ENCODE peak calls at places on chromosomes 1 and 21, in seven cellular contexts. D, W, Z, F, U, C and A are unnamed samples.

GRCh38 chr1:164310166-164310565 is 248.8 kb upstream of the PBX1 start:
- DNase-seq in D (no peak), W (no peak), Z (no peak), F (no peak), U (no peak), C (peak; percentile 71), A (no peak)

GRCh38 chr1:18603212-18603852 is 27.3 kb upstream of the PAX7 start:
- DNase-seq in D (no peak), W (no peak), Z (no peak), F (no peak), U (no peak), C (no peak), A (no peak)

GRCh38 chr1:2523191-2523890 is 3.1 kb downstream of the PANK4 start:
- DNase-seq in D (peak; percentile 24), W (no peak), Z (no peak), F (no peak), U (no peak), C (no peak), A (no peak)

GRCh38 chr21:37324558-37324957 is 42.0 kb upstream of the DYRK1A start:
- DNase-seq in D (no peak), W (no peak), Z (no peak), F (no peak), U (no peak), C (no peak), A (no peak)

GRCh38 chr1:226940806-226941067 is 643 bp downstream of the COQ8A start:
- DNase-seq in D (no peak), W (no peak), Z (no peak), F (no peak), U (no peak), C (no peak), A (no peak)

GRCh38 chr1:64550505-64550904 is 80.6 kb downstream of the CACHD1 start:
- DNase-seq in D (peak; percentile 30), W (no peak), Z (no peak), F (no peak), U (no peak), C (no peak), A (no peak)

GRCh38 chr1:209048961-209049669 is 534.4 kb upstream of the CAMK1G start:
- DNase-seq in D (no peak), W (no peak), Z (no peak), F (no peak), U (no peak), C (no peak), A (no peak)

GRCh38 chr1:8412183-8412831 is 94.4 kb downstream of the SLC45A1 start:
- DNase-seq in D (no peak), W (no peak), Z (peak; percentile 53), F (no peak), U (no peak), C (peak; percentile 93), A (peak; percentile 56)

GRCh38 chr1:39087109-39087834 is 61.1 kb downstream of the NDUFS5 start:
- DNase-seq in D (no peak), W (no peak), Z (peak; percentile 68), F (no peak), U (no peak), C (peak; percentile 74), A (no peak)

GRCh38 chr1:98059616-98060015 is 138.8 kb upstream of the DPYD start:
- DNase-seq in D (no peak), W (no peak), Z (no peak), F (no peak), U (no peak), C (peak; percentile 26), A (no peak)

GRCh38 chr1:179025975-179026812 is 500 bp downstream of the FAM20B start:
- DNase-seq in D (peak; percentile 76), W (peak; percentile 39), Z (peak; percentile 61), F (peak; percentile 82), U (peak; percentile 90), C (peak; percentile 33), A (peak; percentile 92)

GRCh38 chr1:62356257-62356835 is 37.1 kb upstream of the KANK4 start:
- DNase-seq in D (no peak), W (peak; percentile 19), Z (no peak), F (no peak), U (no peak), C (peak; percentile 74), A (no peak)

GRCh38 chr1:59967141-59967697 is 40.6 kb upstream of the CYP2J2 start:
- DNase-seq in D (no peak), W (no peak), Z (no peak), F (no peak), U (no peak), C (no peak), A (no peak)

GRCh38 chr1:225580180-225581099 is 72.5 kb downstream of the ENAH start:
- DNase-seq in D (no peak), W (no peak), Z (no peak), F (no peak), U (no peak), C (no peak), A (no peak)

GRCh38 chr1:62050165-62050564 is 144.5 kb upstream of the L1TD1 start:
- DNase-seq in D (no peak), W (no peak), Z (no peak), F (no peak), U (no peak), C (no peak), A (no peak)

GRCh38 chr1:210905944-210906453 is 227.9 kb downstream of the KCNH1 start:
- DNase-seq in D (no peak), W (no peak), Z (no peak), F (no peak), U (no peak), C (no peak), A (no peak)

GRCh38 chr1:94550800-94551241 is 9.3 kb upstream of the F3 start:
- DNase-seq in D (no peak), W (no peak), Z (no peak), F (no peak), U (no peak), C (no peak), A (no peak)

GRCh38 chr1:58159424-58159810 is 387.1 kb downstream of the OMA1 start:
- DNase-seq in D (no peak), W (no peak), Z (no peak), F (no peak), U (no peak), C (no peak), A (no peak)

GRCh38 chr1:183807549-183808168 is 2.7 kb downstream of the RGL1 start:
- DNase-seq in D (no peak), W (no peak), Z (no peak), F (no peak), U (no peak), C (peak; percentile 80), A (peak; percentile 26)

DNA sequence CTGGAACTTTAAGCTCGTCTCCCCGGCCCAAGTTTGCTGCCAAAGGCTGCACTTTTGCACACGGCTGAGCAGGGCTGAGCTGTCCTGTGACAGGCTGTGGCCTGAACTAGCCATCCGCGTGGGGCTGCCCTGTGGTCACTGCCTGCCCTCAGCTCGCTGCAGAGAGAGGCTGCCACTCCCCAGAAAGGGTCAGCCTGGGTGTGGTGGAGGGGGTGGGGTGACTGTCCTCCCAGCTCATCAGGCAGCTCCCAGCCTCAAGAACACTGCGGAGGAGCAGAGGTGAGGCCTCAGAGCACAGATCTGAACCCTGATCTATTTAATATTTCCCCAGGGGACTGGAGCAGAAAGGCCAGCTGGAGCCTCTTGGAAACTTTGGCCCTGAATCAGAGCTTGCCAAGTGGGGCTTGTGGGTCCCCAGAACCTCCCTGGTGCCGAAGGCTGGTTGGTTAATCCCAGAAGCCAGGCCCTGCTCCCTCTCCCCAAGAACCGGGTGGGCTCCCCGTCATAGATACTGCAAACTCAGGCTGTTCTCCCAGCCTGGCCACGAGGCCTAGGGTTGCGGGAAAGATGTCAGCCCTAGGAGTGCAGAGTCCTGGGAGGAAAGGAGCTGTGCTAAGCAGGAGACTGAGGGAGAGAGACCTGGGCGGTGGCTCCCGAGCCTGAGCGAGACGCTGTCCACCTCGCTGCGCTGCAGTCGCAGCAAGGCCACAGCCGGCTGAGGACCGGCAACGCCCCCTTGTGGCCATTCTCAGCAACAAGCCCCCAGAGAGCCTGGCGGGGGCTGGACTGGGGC is 125.1 kb upstream of the IPO9 start:
- DNase-seq in D (peak; percentile 41), W (peak; percentile 51), Z (peak; percentile 88), F (peak; percentile 74), U (peak; percentile 88), C (peak; percentile 83), A (peak; percentile 85)
- H3K4me3 ChIP-seq in D (no peak overlapping the region), W (no peak overlapping the region), Z (no peak overlapping the region), F (no peak overlapping the region), U (no peak overlapping the region), C (no peak overlapping the region), A (no peak overlapping the region)

DNA sequence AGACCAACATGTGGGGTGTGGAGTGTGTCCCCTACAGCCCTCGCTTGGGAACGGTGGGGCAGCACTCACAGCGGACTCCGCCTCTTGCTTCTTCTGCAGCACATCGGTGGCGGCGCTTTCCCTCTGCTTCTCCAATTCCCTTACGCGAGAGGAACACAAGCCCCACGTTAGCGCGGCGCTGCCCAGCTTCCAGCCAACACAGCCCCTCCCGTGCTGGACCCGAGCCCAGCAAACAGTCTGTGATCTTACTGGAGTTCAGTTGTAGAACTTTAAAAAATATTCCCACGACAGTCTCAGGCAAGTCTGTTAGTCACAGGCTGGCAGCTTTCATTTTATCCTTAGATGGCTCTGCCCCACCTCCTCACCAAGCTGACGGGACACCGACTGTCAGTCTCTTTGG is 13.6 kb downstream of the THAP3 start:
- DNase-seq in D (no peak), W (no peak), Z (peak; percentile 87), F (peak; percentile 80), U (peak; percentile 62), C (peak; percentile 47), A (peak; percentile 56)
- H3K4me3 ChIP-seq in D (no peak overlapping the region), W (no peak overlapping the region), Z (no peak overlapping the region), F (no peak overlapping the region), U (no peak overlapping the region), C (no peak overlapping the region), A (no peak overlapping the region)

GRCh38 chr1:26827205-26827604 is 717 bp downstream of the ZDHHC18 start:
- DNase-seq in D (no peak), W (no peak), Z (no peak), F (no peak), U (no peak), C (no peak), A (peak; percentile 61)

GRCh38 chr1:26827663-26828062 is 1.2 kb downstream of the ZDHHC18 start:
- DNase-seq in D (no peak), W (no peak), Z (no peak), F (no peak), U (no peak), C (no peak), A (no peak)

GRCh38 chr1:26826261-26827201 is at the start of gene ZDHHC18:
- DNase-seq in D (peak; percentile 78), W (no peak), Z (peak; percentile 72), F (peak; percentile 63), U (peak; percentile 80), C (peak; percentile 43), A (peak; percentile 84)

GRCh38 chr1:26829214-26829911 is 2.9 kb downstream of the ZDHHC18 start:
- DNase-seq in D (no peak), W (no peak), Z (no peak), F (no peak), U (no peak), C (no peak), A (no peak)

GRCh38 chr1:26828352-26829093 is 2.0 kb downstream of the ZDHHC18 start:
- DNase-seq in D (no peak), W (no peak), Z (no peak), F (no peak), U (peak; percentile 69), C (no peak), A (peak; percentile 57)
- H3K4me3 ChIP-seq in D (peak overlapping the region; percentile 18), W (no peak overlapping the region), Z (no peak overlapping the region), F (no peak overlapping the region), U (peak overlapping the region; percentile 8), C (no peak overlapping the region), A (no peak overlapping the region)

DNA sequence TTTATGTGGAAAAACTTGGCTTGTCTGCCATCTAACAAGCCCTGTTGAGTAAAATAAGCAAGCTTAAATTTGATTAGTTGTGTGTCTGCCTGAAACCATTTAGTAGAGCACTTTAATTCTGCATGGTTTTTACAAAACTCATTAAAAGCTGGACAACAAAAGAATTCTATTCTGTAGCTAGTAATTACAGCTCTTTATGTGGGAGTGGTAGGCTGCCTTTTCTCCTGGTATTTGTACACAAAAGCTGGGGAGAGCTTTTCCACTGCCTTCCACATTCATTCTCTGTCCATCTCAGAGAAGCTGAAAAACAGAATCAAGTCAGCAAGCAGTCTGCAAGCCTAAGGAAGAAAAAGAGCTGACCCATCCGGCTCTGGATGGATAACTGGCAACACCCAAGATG is 1.8 kb downstream of the ETS2 start:
- DNase-seq in D (no peak), W (no peak), Z (no peak), F (no peak), U (no peak), C (no peak), A (no peak)
- H3K4me3 ChIP-seq in D (peak overlapping the region; percentile 1), W (peak overlapping the region; percentile 81), Z (peak overlapping the region; percentile 100), F (no peak overlapping the region), U (peak overlapping the region; percentile 82), C (peak overlapping the region; percentile 90), A (peak overlapping the region; percentile 85)